ENCODE peak calls at places on chromosome 1, in ten cellular contexts. T is neural crest cell; L is activated naive CD4-positive, alpha-beta T cell treated with anti-CD3 and anti-CD28 coated beads, Interleukin-2, amount 50 U/mL, for 16 hours; S is AG04450; Z is GM12891; N is ELF-1; U is T-helper 2 cell; K is activated naive CD8-positive, alpha-beta T cell treated with anti-CD3 and anti-CD28 coated beads, Interleukin-2, amount 50 U/mL, for 24 hours; G is HTR-8/SVneo; X is hepatocyte. A is an unnamed sample.

GRCh38 chr1:205988585-205988995 is 14.6 kb downstream of the RAB7B start:
- DNase-seq in T (no peak), L (no peak), S (no peak), Z (no peak), N (no peak), U (no peak), K (no peak), G (no peak), X (no peak), A (no peak)

GRCh38 chr1:153498746-153499145 is 37.0 kb downstream of the S100A6 start:
- DNase-seq in T (no peak), L (no peak), S (no peak), Z (no peak), N (no peak), U (no peak), K (no peak), G (no peak), X (no peak), A (no peak)

GRCh38 chr1:38489844-38490270 is 369.7 kb downstream of the RRAGC start:
- DNase-seq in T (peak; percentile 74), L (peak; percentile 51), S (no peak), Z (peak; percentile 47), N (peak; percentile 95), U (no peak), K (peak; percentile 68), G (peak; percentile 32), X (peak; percentile 30), A (peak; percentile 69)

GRCh38 chr1:52588535-52588934 is 13.6 kb upstream of the GPX7 start:
- DNase-seq in T (no peak), L (no peak), S (no peak), Z (no peak), N (no peak), U (no peak), K (no peak), G (no peak), X (no peak), A (no peak)

GRCh38 chr1:193104496-193104905 is 713 bp downstream of the GLRX2 start:
- DNase-seq in T (peak; percentile 16), L (peak; percentile 17), S (no peak), Z (peak; percentile 18), N (peak; percentile 74), U (no peak), K (peak; percentile 34), G (peak; percentile 41), X (peak; percentile 70), A (peak; percentile 53)

GRCh38 chr1:240909701-240910457 is 297.9 kb upstream of the GREM2 start:
- DNase-seq in T (no peak), L (no peak), S (no peak), Z (no peak), N (no peak), U (no peak), K (no peak), G (no peak), X (no peak), A (no peak)

GRCh38 chr1:32627596-32628162 is 22.7 kb downstream of the ZBTB8OS start:
- DNase-seq in T (no peak), L (no peak), S (no peak), Z (no peak), N (no peak), U (no peak), K (no peak), G (no peak), X (no peak), A (no peak)

GRCh38 chr1:39973503-39974135 is 18.7 kb downstream of the MFSD2A start:
- DNase-seq in T (peak; percentile 86), L (peak; percentile 72), S (no peak), Z (peak; percentile 76), N (peak; percentile 82), U (peak; percentile 48), K (peak; percentile 76), G (peak; percentile 76), X (peak; percentile 86), A (peak; percentile 80)

GRCh38 chr1:64173300-64173940 is 30.0 kb upstream of the UBE2U start:
- DNase-seq in T (no peak), L (no peak), S (no peak), Z (no peak), N (no peak), U (no peak), K (no peak), G (no peak), X (no peak), A (no peak)

GRCh38 chr1:114310771-114311251 is 157.1 kb upstream of the SYT6 start:
- DNase-seq in T (no peak), L (no peak), S (no peak), Z (no peak), N (no peak), U (no peak), K (no peak), G (no peak), X (peak; percentile 12), A (no peak)

GRCh38 chr1:86277909-86278308 is 118.2 kb downstream of the ODF2L start:
- DNase-seq in T (no peak), L (no peak), S (no peak), Z (no peak), N (peak; percentile 72), U (no peak), K (no peak), G (no peak), X (no peak), A (no peak)

GRCh38 chr1:10903421-10903820 is 107.0 kb upstream of the CASZ1 start:
- DNase-seq in T (no peak), L (no peak), S (no peak), Z (no peak), N (no peak), U (no peak), K (no peak), G (no peak), X (no peak), A (no peak)

GRCh38 chr1:101039245-101039644 is 13.7 kb upstream of the DPH5 start:
- DNase-seq in T (no peak), L (no peak), S (no peak), Z (no peak), N (no peak), U (no peak), K (no peak), G (no peak), X (no peak), A (no peak)

GRCh38 chr1:67228791-67229190 is 62.5 kb downstream of the IL23R start:
- DNase-seq in T (no peak), L (no peak), S (no peak), Z (no peak), N (no peak), U (no peak), K (no peak), G (no peak), X (no peak), A (no peak)

GRCh38 chr1:9183898-9184297 is 50.7 kb upstream of the H6PD start:
- DNase-seq in T (no peak), L (no peak), S (no peak), Z (no peak), N (no peak), U (no peak), K (no peak), G (no peak), X (no peak), A (no peak)

GRCh38 chr1:243848165-243849088 is 1.6 kb downstream of the AKT3 start:
- DNase-seq in T (no peak), L (no peak), S (no peak), Z (no peak), N (no peak), U (no peak), K (no peak), G (no peak), X (no peak), A (no peak)

GRCh38 chr1:74673351-74674111 is at the start of gene ERICH3:
- DNase-seq in T (peak; percentile 7), L (no peak), S (no peak), Z (no peak), N (peak; percentile 26), U (no peak), K (no peak), G (no peak), X (peak; percentile 15), A (no peak)